ENCODE peak calls at places on chromosomes 5 and 9, in nine cellular contexts. P is naive thymus-derived CD8-positive, alpha-beta T cell; I is left cardiac atrium; T is brain pericyte; E is HTR-8/SVneo; W is frontal cortex; X is RPMI7951; J is naive thymus-derived CD4-positive, alpha-beta T cell; B is AG08396. S is an unnamed sample.

GRCh38 chr9:110047955-110048472 is 159.9 kb downstream of the C9orf152 start:
- DNase-seq in P (no peak), I (no peak), T (no peak), E (no peak), W (no peak), X (no peak), J (no peak), B (no peak), S (no peak)

GRCh38 chr9:696332-697090 is 145.0 kb upstream of the DMRT1 start:
- DNase-seq in P (no peak), I (peak; percentile 35), T (no peak), E (no peak), W (no peak), X (peak; percentile 78), J (no peak), B (peak; percentile 63), S (no peak)

GRCh38 chr5:116396700-116397099 is 177.9 kb downstream of the SEMA6A start:
- DNase-seq in P (no peak), I (no peak), T (no peak), E (no peak), W (no peak), X (no peak), J (no peak), B (no peak), S (no peak)

GRCh38 chr9:136225366-136225747 is 20.3 kb downstream of the QSOX2 start:
- DNase-seq in P (no peak), I (no peak), T (no peak), E (no peak), W (no peak), X (no peak), J (no peak), B (no peak), S (no peak)

GRCh38 chr9:87157366-87158031 is 210.2 kb upstream of the GAS1 start:
- DNase-seq in P (no peak), I (no peak), T (no peak), E (no peak), W (no peak), X (no peak), J (no peak), B (peak; percentile 12), S (no peak)

GRCh38 chr5:91381774-91382492 is 1.2 kb downstream of the ARRDC3 start:
- DNase-seq in P (peak; percentile 79), I (peak; percentile 71), T (no peak), E (peak; percentile 42), W (peak; percentile 52), X (peak; percentile 62), J (peak; percentile 89), B (peak; percentile 79), S (peak; percentile 87)

GRCh38 chr9:77594963-77595362 is 53.2 kb downstream of the GNA14 start:
- DNase-seq in P (no peak), I (no peak), T (no peak), E (no peak), W (no peak), X (no peak), J (no peak), B (no peak), S (no peak)

GRCh38 chr5:131754363-131754762 is 42.5 kb downstream of the FNIP1 start:
- DNase-seq in P (no peak), I (no peak), T (no peak), E (no peak), W (no peak), X (no peak), J (no peak), B (no peak), S (no peak)

GRCh38 chr5:1255081-1255561 is 29.9 kb downstream of the SLC6A18 start:
- DNase-seq in P (peak; percentile 26), I (no peak), T (no peak), E (no peak), W (no peak), X (no peak), J (peak; percentile 71), B (no peak), S (no peak)

GRCh38 chr9:33721674-33722358 is 73.5 kb upstream of the PRSS3 start:
- DNase-seq in P (peak; percentile 70), I (peak; percentile 88), T (peak; percentile 63), E (peak; percentile 26), W (peak; percentile 66), X (peak; percentile 58), J (peak; percentile 87), B (peak; percentile 81), S (peak; percentile 80)

GRCh38 chr5:136082390-136083193 is 50.1 kb upstream of the SMAD5 start:
- DNase-seq in P (no peak), I (peak; percentile 89), T (no peak), E (peak; percentile 63), W (no peak), X (peak; percentile 71), J (peak; percentile 6), B (peak; percentile 82), S (no peak)

GRCh38 chr9:121976751-121977150 is 116.4 kb downstream of the TTLL11 start:
- DNase-seq in P (no peak), I (no peak), T (no peak), E (no peak), W (no peak), X (peak; percentile 29), J (no peak), B (peak; percentile 73), S (no peak)

GRCh38 chr9:83992407-83992806 is 11.8 kb downstream of the RMI1 start:
- DNase-seq in P (no peak), I (no peak), T (no peak), E (no peak), W (no peak), X (peak; percentile 5), J (no peak), B (peak; percentile 7), S (no peak)

GRCh38 chr5:40879163-40879942 is 29.9 kb upstream of the C7 start:
- DNase-seq in P (no peak), I (no peak), T (no peak), E (peak; percentile 70), W (peak; percentile 30), X (peak; percentile 44), J (peak; percentile 29), B (peak; percentile 26), S (no peak)

GRCh38 chr5:124438390-124439380 is 307.8 kb downstream of the ZNF608 start:
- DNase-seq in P (no peak), I (no peak), T (no peak), E (no peak), W (peak; percentile 11), X (peak; percentile 21), J (no peak), B (no peak), S (no peak)

GRCh38 chr9:4276856-4277255 is 23.0 kb downstream of the GLIS3 start:
- DNase-seq in P (no peak), I (no peak), T (no peak), E (no peak), W (no peak), X (no peak), J (no peak), B (no peak), S (no peak)

GRCh38 chr9:136521541-136521940 is 24.3 kb downstream of the NOTCH1 start:
- DNase-seq in P (no peak), I (peak; percentile 71), T (no peak), E (no peak), W (no peak), X (no peak), J (no peak), B (no peak), S (peak; percentile 25)

GRCh38 chr9:131095666-131096489 is 453 bp upstream of the AIF1L start:
- DNase-seq in P (no peak), I (no peak), T (no peak), E (peak; percentile 68), W (peak; percentile 87), X (no peak), J (no peak), B (peak; percentile 68), S (peak; percentile 74)

GRCh38 chr9:37976714-37977477 is 73.0 kb upstream of the SLC25A51 start:
- DNase-seq in P (no peak), I (peak; percentile 44), T (peak; percentile 85), E (no peak), W (no peak), X (peak; percentile 74), J (no peak), B (peak; percentile 84), S (no peak)

GRCh38 chr9:14661421-14662059 is 31.7 kb downstream of the ZDHHC21 start:
- DNase-seq in P (no peak), I (no peak), T (no peak), E (no peak), W (peak; percentile 23), X (peak; percentile 6), J (no peak), B (peak; percentile 33), S (no peak)

GRCh38 chr9:105421864-105422263 is 26.0 kb upstream of the FSD1L start:
- DNase-seq in P (no peak), I (no peak), T (no peak), E (no peak), W (no peak), X (no peak), J (no peak), B (no peak), S (no peak)

GRCh38 chr9:130640681-130641080 is 23.7 kb upstream of the PRDM12 start:
- DNase-seq in P (no peak), I (no peak), T (no peak), E (no peak), W (no peak), X (no peak), J (no peak), B (no peak), S (no peak)